ENCODE peak calls at places on chromosomes 11 and 22, in nine cellular contexts. One of them, this sample, is unnamed.

GRCh38 chr11:16936643-16937042 is 77.6 kb downstream of the PLEKHA7 start:
- DNase-seq in lower leg skin: no peak
- DNase-seq in naive B cell: no peak
- DNase-seq in CD8-positive, alpha-beta memory T cell: no peak
- DNase-seq in upper lobe of left lung: no peak
- DNase-seq in neuronal stem cell: no peak
- DNase-seq in anterior cingulate cortex: no peak
- DNase-seq in HEK293T: no peak
- DNase-seq in body of pancreas: peak
- DNase-seq in this sample: no peak

GRCh38 chr11:12232819-12233601 is 122.6 kb downstream of the MICAL2 start:
- DNase-seq in lower leg skin: no peak
- DNase-seq in naive B cell: no peak
- DNase-seq in CD8-positive, alpha-beta memory T cell: no peak
- DNase-seq in upper lobe of left lung: no peak
- DNase-seq in neuronal stem cell: no peak
- DNase-seq in anterior cingulate cortex: no peak
- DNase-seq in HEK293T: no peak
- DNase-seq in body of pancreas: no peak
- DNase-seq in this sample: no peak

GRCh38 chr11:114621950-114622809 is 26.6 kb upstream of the NXPE4 start:
- DNase-seq in lower leg skin: no peak
- DNase-seq in naive B cell: no peak
- DNase-seq in CD8-positive, alpha-beta memory T cell: no peak
- DNase-seq in upper lobe of left lung: no peak
- DNase-seq in neuronal stem cell: no peak
- DNase-seq in anterior cingulate cortex: no peak
- DNase-seq in HEK293T: no peak
- DNase-seq in body of pancreas: no peak
- DNase-seq in this sample: no peak

GRCh38 chr11:114282488-114282887 is 13.7 kb upstream of the NNMT start:
- DNase-seq in lower leg skin: no peak
- DNase-seq in naive B cell: no peak
- DNase-seq in CD8-positive, alpha-beta memory T cell: no peak
- DNase-seq in upper lobe of left lung: no peak
- DNase-seq in neuronal stem cell: no peak
- DNase-seq in anterior cingulate cortex: no peak
- DNase-seq in HEK293T: no peak
- DNase-seq in body of pancreas: no peak
- DNase-seq in this sample: no peak

GRCh38 chr11:78325274-78325781 is 92.3 kb downstream of the GAB2 start:
- DNase-seq in lower leg skin: no peak
- DNase-seq in naive B cell: no peak
- DNase-seq in CD8-positive, alpha-beta memory T cell: no peak
- DNase-seq in upper lobe of left lung: no peak
- DNase-seq in neuronal stem cell: no peak
- DNase-seq in anterior cingulate cortex: no peak
- DNase-seq in HEK293T: no peak
- DNase-seq in body of pancreas: no peak
- DNase-seq in this sample: no peak

GRCh38 chr22:45263790-45264269 is 20.9 kb upstream of the UPK3A start:
- DNase-seq in lower leg skin: peak
- DNase-seq in naive B cell: no peak
- DNase-seq in CD8-positive, alpha-beta memory T cell: no peak
- DNase-seq in upper lobe of left lung: peak
- DNase-seq in neuronal stem cell: no peak
- DNase-seq in anterior cingulate cortex: peak
- DNase-seq in HEK293T: peak
- DNase-seq in body of pancreas: peak
- DNase-seq in this sample: no peak

GRCh38 chr22:18060646-18061620 is 16.9 kb upstream of the PEX26 start:
- DNase-seq in lower leg skin: no peak
- DNase-seq in naive B cell: no peak
- DNase-seq in CD8-positive, alpha-beta memory T cell: no peak
- DNase-seq in upper lobe of left lung: no peak
- DNase-seq in neuronal stem cell: no peak
- DNase-seq in anterior cingulate cortex: no peak
- DNase-seq in HEK293T: no peak
- DNase-seq in body of pancreas: no peak
- DNase-seq in this sample: no peak

GRCh38 chr22:42389137-42389536 is 43.1 kb downstream of the NFAM1 start:
- DNase-seq in lower leg skin: no peak
- DNase-seq in naive B cell: no peak
- DNase-seq in CD8-positive, alpha-beta memory T cell: no peak
- DNase-seq in upper lobe of left lung: no peak
- DNase-seq in neuronal stem cell: no peak
- DNase-seq in anterior cingulate cortex: no peak
- DNase-seq in HEK293T: no peak
- DNase-seq in body of pancreas: no peak
- DNase-seq in this sample: no peak

GRCh38 chr11:27349919-27350318 is 13.1 kb downstream of the CCDC34 start:
- DNase-seq in lower leg skin: no peak
- DNase-seq in naive B cell: no peak
- DNase-seq in CD8-positive, alpha-beta memory T cell: no peak
- DNase-seq in upper lobe of left lung: no peak
- DNase-seq in neuronal stem cell: no peak
- DNase-seq in anterior cingulate cortex: no peak
- DNase-seq in HEK293T: no peak
- DNase-seq in body of pancreas: no peak
- DNase-seq in this sample: no peak

GRCh38 chr11:35683728-35684339 is 21.3 kb downstream of the TRIM44 start:
- DNase-seq in lower leg skin: no peak
- DNase-seq in naive B cell: no peak
- DNase-seq in CD8-positive, alpha-beta memory T cell: no peak
- DNase-seq in upper lobe of left lung: no peak
- DNase-seq in neuronal stem cell: no peak
- DNase-seq in anterior cingulate cortex: no peak
- DNase-seq in HEK293T: no peak
- DNase-seq in body of pancreas: no peak
- DNase-seq in this sample: no peak

GRCh38 chr11:2569321-2569721 is 124.5 kb downstream of the KCNQ1 start:
- DNase-seq in lower leg skin: no peak
- DNase-seq in naive B cell: no peak
- DNase-seq in CD8-positive, alpha-beta memory T cell: no peak
- DNase-seq in upper lobe of left lung: peak
- DNase-seq in neuronal stem cell: no peak
- DNase-seq in anterior cingulate cortex: no peak
- DNase-seq in HEK293T: no peak
- DNase-seq in body of pancreas: no peak
- DNase-seq in this sample: no peak

GRCh38 chr11:59224419-59224928 is 11.7 kb upstream of the MPEG1 start:
- DNase-seq in lower leg skin: peak
- DNase-seq in naive B cell: no peak
- DNase-seq in CD8-positive, alpha-beta memory T cell: no peak
- DNase-seq in upper lobe of left lung: no peak
- DNase-seq in neuronal stem cell: no peak
- DNase-seq in anterior cingulate cortex: no peak
- DNase-seq in HEK293T: no peak
- DNase-seq in body of pancreas: no peak
- DNase-seq in this sample: no peak

GRCh38 chr11:129593098-129593497 is 217.4 kb downstream of the BARX2 start:
- DNase-seq in lower leg skin: peak
- DNase-seq in naive B cell: no peak
- DNase-seq in CD8-positive, alpha-beta memory T cell: no peak
- DNase-seq in upper lobe of left lung: no peak
- DNase-seq in neuronal stem cell: no peak
- DNase-seq in anterior cingulate cortex: no peak
- DNase-seq in HEK293T: no peak
- DNase-seq in body of pancreas: no peak
- DNase-seq in this sample: no peak

GRCh38 chr22:38249803-38250641 is 22.8 kb downstream of the TMEM184B start:
- DNase-seq in lower leg skin: no peak
- DNase-seq in naive B cell: no peak
- DNase-seq in CD8-positive, alpha-beta memory T cell: no peak
- DNase-seq in upper lobe of left lung: peak
- DNase-seq in neuronal stem cell: no peak
- DNase-seq in anterior cingulate cortex: no peak
- DNase-seq in HEK293T: no peak
- DNase-seq in body of pancreas: no peak
- DNase-seq in this sample: no peak

GRCh38 chr22:22820626-22821025 is 67.0 kb upstream of the IGLL5 start:
- DNase-seq in lower leg skin: no peak
- DNase-seq in naive B cell: no peak
- DNase-seq in CD8-positive, alpha-beta memory T cell: peak
- DNase-seq in upper lobe of left lung: no peak
- DNase-seq in neuronal stem cell: no peak
- DNase-seq in anterior cingulate cortex: no peak
- DNase-seq in HEK293T: no peak
- DNase-seq in body of pancreas: no peak
- DNase-seq in this sample: no peak

GRCh38 chr11:113895367-113896155 is 9.0 kb upstream of the HTR3B start:
- DNase-seq in lower leg skin: no peak
- DNase-seq in naive B cell: no peak
- DNase-seq in CD8-positive, alpha-beta memory T cell: no peak
- DNase-seq in upper lobe of left lung: no peak
- DNase-seq in neuronal stem cell: no peak
- DNase-seq in anterior cingulate cortex: no peak
- DNase-seq in HEK293T: peak
- DNase-seq in body of pancreas: no peak
- DNase-seq in this sample: no peak

This sample was measured in NCI-H1930.